ENCODE peak calls at places on chromosome 11, in five cellular contexts. One of them, this sample, is unnamed.

GRCh38 chr11:116827461-116827860 is 2.2 kb upstream of the APOC3 start:
- DNase-seq in CD8-positive, alpha-beta T cell: no peak
- DNase-seq in RPMI8226: no peak
- DNase-seq in KG1: no peak
- DNase-seq in CD4-positive, CD25-positive, alpha-beta regulatory T cell: no peak
- DNase-seq in this sample: no peak

GRCh38 chr11:65648997-65649491 is 11.1 kb downstream of the SIPA1 start:
- DNase-seq in CD8-positive, alpha-beta T cell: no peak
- DNase-seq in RPMI8226: no peak
- DNase-seq in KG1: no peak
- DNase-seq in CD4-positive, CD25-positive, alpha-beta regulatory T cell: no peak
- DNase-seq in this sample: no peak

GRCh38 chr11:120169981-120170698 is 32.2 kb upstream of the TRIM29 start:
- DNase-seq in CD8-positive, alpha-beta T cell: no peak
- DNase-seq in RPMI8226: no peak
- DNase-seq in KG1: no peak
- DNase-seq in CD4-positive, CD25-positive, alpha-beta regulatory T cell: no peak
- DNase-seq in this sample: no peak

GRCh38 chr11:2435288-2436012 is 8.9 kb downstream of the TRPM5 start:
- DNase-seq in CD8-positive, alpha-beta T cell: no peak
- DNase-seq in RPMI8226: no peak
- DNase-seq in KG1: no peak
- DNase-seq in CD4-positive, CD25-positive, alpha-beta regulatory T cell: no peak
- DNase-seq in this sample: no peak

GRCh38 chr11:69746780-69747742 is 28.1 kb downstream of the FGF4 start:
- DNase-seq in CD8-positive, alpha-beta T cell: no peak
- DNase-seq in RPMI8226: no peak
- DNase-seq in KG1: no peak
- DNase-seq in CD4-positive, CD25-positive, alpha-beta regulatory T cell: no peak
- DNase-seq in this sample: no peak

GRCh38 chr11:4881860-4882500 is at the start of gene OR51T1:
- DNase-seq in CD8-positive, alpha-beta T cell: no peak
- DNase-seq in RPMI8226: no peak
- DNase-seq in KG1: no peak
- DNase-seq in CD4-positive, CD25-positive, alpha-beta regulatory T cell: no peak
- DNase-seq in this sample: no peak

GRCh38 chr11:69923641-69924307 is 104.6 kb upstream of the FGF3 start:
- DNase-seq in CD8-positive, alpha-beta T cell: no peak
- DNase-seq in RPMI8226: no peak
- DNase-seq in KG1: no peak
- DNase-seq in CD4-positive, CD25-positive, alpha-beta regulatory T cell: no peak
- DNase-seq in this sample: no peak

GRCh38 chr11:121426476-121427454 is 25.3 kb upstream of the SORL1 start:
- DNase-seq in CD8-positive, alpha-beta T cell: no peak
- DNase-seq in RPMI8226: no peak
- DNase-seq in KG1: no peak
- DNase-seq in CD4-positive, CD25-positive, alpha-beta regulatory T cell: peak
- DNase-seq in this sample: peak

GRCh38 chr11:87967459-87967858 is 207.8 kb downstream of the RAB38 start:
- DNase-seq in CD8-positive, alpha-beta T cell: no peak
- DNase-seq in RPMI8226: no peak
- DNase-seq in KG1: no peak
- DNase-seq in CD4-positive, CD25-positive, alpha-beta regulatory T cell: no peak
- DNase-seq in this sample: no peak

GRCh38 chr11:44784438-44784760 is 57.6 kb downstream of the TSPAN18 start:
- DNase-seq in CD8-positive, alpha-beta T cell: no peak
- DNase-seq in RPMI8226: no peak
- DNase-seq in KG1: no peak
- DNase-seq in CD4-positive, CD25-positive, alpha-beta regulatory T cell: no peak
- DNase-seq in this sample: no peak

GRCh38 chr11:100682247-100682969 is 4.7 kb upstream of the ARHGAP42 start:
- DNase-seq in CD8-positive, alpha-beta T cell: no peak
- DNase-seq in RPMI8226: peak
- DNase-seq in KG1: no peak
- DNase-seq in CD4-positive, CD25-positive, alpha-beta regulatory T cell: no peak
- DNase-seq in this sample: no peak

This sample was measured in central memory CD4-positive, alpha-beta T cell.